ENCODE peak calls at places on chromosomes 1 and 21, in five cellular contexts. N, Y, R, G and H are unnamed samples.

GRCh38 chr1:19734472-19734999 is 65.2 kb downstream of the TMCO4 start:
- DNase-seq in N (no peak), Y (no peak), R (no peak), G (no peak), H (no peak)

GRCh38 chr1:16612332-16613172 is 812 bp downstream of the NBPF1 start:
- DNase-seq in N (peak), Y (no peak), R (no peak), G (peak), H (no peak)

GRCh38 chr1:22339237-22339636 is 112.4 kb upstream of the ZBTB40 start:
- DNase-seq in N (no peak), Y (no peak), R (no peak), G (peak), H (no peak)

GRCh38 chr1:3676581-3677410 is 24.5 kb downstream of the TP73 start:
- DNase-seq in N (no peak), Y (no peak), R (peak), G (no peak), H (no peak)

GRCh38 chr1:46517010-46517600 is 27.5 kb downstream of the DMBX1 start:
- DNase-seq in N (peak), Y (peak), R (no peak), G (no peak), H (peak)

GRCh38 chr1:93177991-93178390 is 2.2 kb downstream of the TMED5 start:
- DNase-seq in N (peak), Y (no peak), R (no peak), G (no peak), H (no peak)

GRCh38 chr21:27024316-27024715 is 57.4 kb upstream of the ADAMTS5 start:
- DNase-seq in N (no peak), Y (no peak), R (no peak), G (no peak), H (no peak)

GRCh38 chr1:111484391-111484790 is 10.6 kb downstream of the C1orf162 start:
- DNase-seq in N (no peak), Y (no peak), R (no peak), G (no peak), H (no peak)

GRCh38 chr1:115976062-115976899 is at the start of gene SLC22A15:
- DNase-seq in N (peak), Y (no peak), R (peak), G (no peak), H (no peak)

GRCh38 chr1:59238993-59239392 is 57.9 kb upstream of the FGGY start:
- DNase-seq in N (no peak), Y (no peak), R (no peak), G (no peak), H (no peak)

GRCh38 chr1:188027613-188028012 is 1198.9 kb downstream of the PLA2G4A start:
- DNase-seq in N (no peak), Y (no peak), R (peak), G (no peak), H (peak)

GRCh38 chr1:159881930-159882839 is 17.8 kb downstream of the CFAP45 start:
- DNase-seq in N (peak), Y (no peak), R (no peak), G (peak), H (peak)

GRCh38 chr1:59427155-59427554 is 130.3 kb downstream of the FGGY start:
- DNase-seq in N (peak), Y (no peak), R (no peak), G (no peak), H (peak)

DNA sequence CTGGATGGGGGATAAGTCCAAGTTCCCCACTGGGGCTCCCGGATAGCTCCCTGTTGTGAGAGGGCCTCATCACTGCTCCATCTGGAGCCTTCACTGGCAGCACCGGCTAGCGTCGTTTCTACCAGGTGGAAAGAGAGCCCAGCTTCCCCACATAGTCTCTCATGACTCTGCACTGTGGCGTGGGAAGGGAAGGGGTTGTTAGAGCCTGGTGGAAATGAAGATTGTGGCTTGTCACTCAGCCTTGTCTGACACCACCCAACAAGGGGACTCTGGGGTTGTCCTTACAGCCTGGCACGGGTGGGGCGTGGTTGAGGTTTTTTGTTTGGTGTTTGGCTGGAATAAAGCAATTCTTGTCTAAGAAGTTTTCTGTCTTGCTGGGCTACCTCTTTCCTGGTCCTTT is 94.6 kb downstream of the ADARB1 start:
- DNase-seq in N (no peak), Y (no peak), R (no peak), G (no peak), H (no peak)
- TF ChIP-seq SP1 in N (no peak), Y (no peak), R (no peak), G (no peak), H (no peak)

GRCh38 chr1:1247341-1247913 is 905 bp upstream of the C1QTNF12 start:
- DNase-seq in N (no peak), Y (no peak), R (no peak), G (no peak), H (no peak)

GRCh38 chr1:1254667-1254998 is 8.1 kb upstream of the C1QTNF12 start:
- DNase-seq in N (no peak), Y (no peak), R (no peak), G (no peak), H (no peak)

GRCh38 chr1:1253314-1253713 is 6.8 kb upstream of the C1QTNF12 start:
- DNase-seq in N (no peak), Y (no peak), R (no peak), G (no peak), H (no peak)

GRCh38 chr1:1253972-1254666 is 7.6 kb upstream of the C1QTNF12 start:
- DNase-seq in N (no peak), Y (no peak), R (no peak), G (no peak), H (no peak)

DNA sequence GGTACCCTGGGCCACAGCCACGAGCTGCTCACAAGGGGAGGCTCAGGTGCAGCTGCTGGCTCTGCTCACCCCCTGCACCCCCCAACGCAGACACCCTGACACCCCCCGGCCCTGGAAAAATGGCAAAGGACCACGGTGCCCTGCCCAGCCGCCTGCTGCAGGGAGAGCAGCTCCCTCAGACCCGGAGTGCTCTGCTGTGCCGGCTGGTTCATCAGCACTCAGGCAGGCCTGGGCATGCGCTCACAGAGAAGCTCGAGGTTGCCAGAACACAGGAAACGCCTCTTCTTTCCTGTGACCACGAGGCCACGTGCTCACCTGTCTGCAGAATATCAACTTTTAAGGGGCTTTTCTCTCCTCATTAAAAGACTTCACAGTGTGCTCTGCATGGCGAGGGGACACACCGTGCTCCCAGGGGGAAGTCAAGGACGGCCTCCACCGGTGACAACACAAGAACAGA is 4.3 kb upstream of the C1QTNF12 start:
- DNase-seq in N (no peak), Y (no peak), R (peak), G (no peak), H (no peak)
- TF ChIP-seq SIN3A in N (no peak), Y (no peak), R (no peak), G (no peak), H (no peak)

DNA sequence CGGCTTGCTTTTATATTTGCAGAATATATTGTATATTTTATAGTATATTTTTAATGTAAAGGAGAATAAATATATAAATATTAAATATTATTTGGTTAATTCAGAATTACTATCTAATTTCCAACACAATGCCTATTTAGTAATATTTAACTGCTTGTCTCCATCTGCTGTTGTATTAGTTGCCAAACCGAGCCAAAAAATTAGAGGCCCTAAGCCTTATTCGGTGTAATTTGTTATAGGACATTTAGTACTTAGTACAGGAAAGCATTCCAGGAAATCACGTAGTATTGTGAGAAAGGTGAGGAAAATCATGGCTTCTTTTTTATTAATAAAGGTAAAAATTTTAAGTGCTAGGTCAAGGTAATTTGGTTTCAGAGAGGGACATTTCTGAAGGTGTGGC is 93.8 kb downstream of the DNM3 start:
- DNase-seq in N (no peak), Y (no peak), R (no peak), G (no peak), H (no peak)
- TF ChIP-seq SP1 in N (no peak), Y (no peak), R (no peak), G (no peak), H (no peak)

GRCh38 chr1:67150931-67151330 is 15.3 kb upstream of the IL23R start:
- DNase-seq in N (no peak), Y (no peak), R (no peak), G (no peak), H (no peak)
- TF ChIP-seq SIN3A in N (no peak), Y (no peak), R (no peak), G (no peak), H (no peak)

DNA sequence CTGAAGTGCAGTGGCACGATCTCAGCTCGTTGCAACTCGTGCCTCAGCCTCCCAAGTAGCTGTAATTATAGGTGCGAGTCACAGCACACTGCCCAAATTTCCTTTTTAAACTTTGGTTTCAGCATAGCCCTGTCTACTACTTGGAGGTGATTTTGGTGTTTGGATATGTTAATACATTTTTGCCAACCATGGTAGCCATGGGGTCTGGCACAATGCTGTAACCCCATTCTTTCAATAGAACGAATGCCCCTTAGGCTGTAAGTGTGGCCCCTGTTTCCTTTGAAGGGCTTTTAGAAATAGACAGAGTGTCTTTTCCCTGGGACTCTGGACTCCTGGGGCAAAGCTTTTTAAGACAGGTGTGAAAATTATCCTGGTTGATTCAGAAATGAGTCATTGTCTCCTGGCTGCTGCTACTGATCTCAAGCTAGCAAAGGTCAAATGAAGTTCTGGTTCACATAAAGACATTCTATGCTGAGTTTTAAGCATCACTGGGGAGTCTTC is 141.1 kb upstream of the RUNX1 start:
- DNase-seq in N (no peak), Y (no peak), R (no peak), G (no peak), H (peak)
- TF ChIP-seq SP1 in N (no peak), Y (no peak), R (no peak), G (no peak), H (peak)

DNA sequence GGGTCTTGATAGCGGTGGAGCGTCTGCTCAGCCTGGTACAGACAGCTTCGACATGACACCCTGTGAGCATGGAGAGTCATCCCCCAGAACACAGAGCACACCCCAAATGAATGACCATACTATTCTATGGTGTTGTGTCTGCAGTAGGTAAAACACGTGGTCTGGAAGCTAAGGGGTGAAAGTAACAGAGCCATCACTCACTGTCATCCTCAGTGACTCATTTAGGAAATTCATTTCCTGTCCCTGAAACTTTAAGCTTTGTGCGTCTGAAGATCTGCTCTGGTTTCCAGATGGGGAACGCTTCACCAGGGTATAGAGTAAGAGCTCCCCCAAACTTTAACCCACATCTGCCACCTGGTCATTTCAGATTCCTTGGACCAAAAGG is 94.8 kb upstream of the DISP3 start:
- DNase-seq in N (peak), Y (no peak), R (peak), G (no peak), H (no peak)
- TF ChIP-seq SIN3A in N (no peak), Y (no peak), R (no peak), G (no peak), H (no peak)

DNA sequence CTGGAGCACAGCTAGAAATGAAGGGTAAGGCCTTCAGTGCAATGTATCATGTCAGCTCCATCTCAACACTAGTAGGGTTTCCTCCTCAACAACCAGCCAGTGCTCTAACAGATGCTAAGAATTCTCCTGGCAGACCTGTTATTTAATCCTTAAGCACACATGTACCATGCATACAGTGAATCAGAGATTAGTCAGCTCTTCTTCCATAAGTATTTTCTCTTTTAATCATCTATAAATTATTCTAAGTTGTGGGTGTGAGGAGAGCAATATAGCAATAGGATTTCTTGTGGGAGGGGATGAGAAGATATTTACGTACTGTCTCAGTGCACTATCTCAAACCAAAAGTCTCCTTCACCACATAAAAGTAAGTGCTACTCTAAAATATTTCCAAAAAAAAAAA is 95.3 kb downstream of the COP1 start:
- DNase-seq in N (no peak), Y (no peak), R (no peak), G (no peak), H (no peak)
- TF ChIP-seq SP1 in N (no peak), Y (no peak), R (no peak), G (no peak), H (no peak)

GRCh38 chr1:54108156-54108555 is 44.6 kb downstream of the CDCP2 start:
- DNase-seq in N (peak), Y (no peak), R (no peak), G (no peak), H (no peak)
- TF ChIP-seq SIN3A in N (no peak), Y (no peak), R (no peak), G (no peak), H (no peak)

DNA sequence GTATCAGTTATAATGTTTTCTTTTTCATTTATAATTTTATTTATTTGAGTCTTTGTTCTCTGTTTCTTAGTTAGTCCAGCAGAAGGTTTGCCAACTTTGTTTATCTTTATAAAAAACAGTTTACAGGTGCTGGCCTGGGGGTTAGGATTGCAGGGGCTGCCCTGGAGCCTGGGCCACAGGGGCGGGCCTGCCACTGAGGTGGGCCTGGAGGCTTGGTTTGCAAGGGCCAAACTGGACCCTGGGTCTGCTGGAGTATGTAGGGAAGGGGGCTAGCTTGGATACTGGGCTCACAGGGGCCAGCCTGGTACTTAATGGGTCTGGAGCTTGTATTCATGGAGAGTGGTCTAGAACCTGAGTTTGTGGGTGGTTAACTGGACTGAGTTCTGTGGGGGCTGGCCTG is 789.9 kb upstream of the ADGRL4 start:
- DNase-seq in N (no peak), Y (no peak), R (no peak), G (no peak), H (no peak)
- TF ChIP-seq SP1 in N (no peak), Y (no peak), R (no peak), G (no peak), H (no peak)